ENCODE peak calls at places on chromosomes 3 and 15, in seven cellular contexts. I, A, C, G, Q, S and J are unnamed samples.

GRCh38 chr15:41730543-41730942 is 43.7 kb upstream of the MAPKBP1 start:
- DNase-seq in S (peak; percentile 47), A (no peak), C (no peak), G (no peak), Q (no peak), I (no peak), J (peak; percentile 50)

GRCh38 chr15:88841201-88841600 is 38.0 kb downstream of the ACAN start:
- DNase-seq in Q (no peak), A (no peak), I (no peak), G (no peak), S (no peak), C (no peak), J (no peak)

GRCh38 chr3:56355570-56356185 is 112.6 kb downstream of the ERC2 start:
- DNase-seq in I (no peak), Q (no peak), A (no peak), S (no peak), C (no peak), G (no peak), J (no peak)

GRCh38 chr3:122066331-122067213 is 11.4 kb downstream of the CD86 start:
- DNase-seq in Q (no peak), S (no peak), I (no peak), C (no peak), A (no peak), G (no peak), J (no peak)

GRCh38 chr3:164640586-164640985 is 437.7 kb downstream of the SI start:
- DNase-seq in S (no peak), I (peak; percentile 12), G (no peak), Q (peak; percentile 10), A (no peak), C (no peak), J (no peak)

GRCh38 chr15:85828026-85828597 is 33.4 kb upstream of the KLHL25 start:
- DNase-seq in Q (no peak), C (no peak), S (no peak), G (no peak), I (no peak), A (no peak), J (no peak)

GRCh38 chr3:128201158-128201755 is 48.0 kb downstream of the EEFSEC start:
- DNase-seq in A (no peak), S (no peak), C (no peak), I (peak; percentile 30), G (no peak), Q (no peak), J (no peak)

GRCh38 chr15:53513431-53513830 is 246.0 kb downstream of the WDR72 start:
- DNase-seq in S (no peak), C (no peak), Q (no peak), G (no peak), A (no peak), I (no peak), J (no peak)

GRCh38 chr3:124565013-124565412 is 165.2 kb upstream of the UMPS start:
- DNase-seq in A (peak; percentile 34), I (peak; percentile 76), C (peak; percentile 75), G (peak; percentile 34), S (peak; percentile 38), Q (peak; percentile 79), J (peak; percentile 45)

GRCh38 chr3:69669070-69669469 is 70.2 kb upstream of the MITF start:
- DNase-seq in S (no peak), G (no peak), A (no peak), C (no peak), Q (no peak), I (no peak), J (no peak)

GRCh38 chr15:60784855-60785254 is 305.9 kb upstream of the ICE2 start:
- DNase-seq in A (no peak), S (no peak), C (no peak), Q (no peak), I (no peak), G (no peak), J (no peak)

GRCh38 chr3:128297401-128298138 is 144.3 kb downstream of the EEFSEC start:
- DNase-seq in Q (peak; percentile 67), G (no peak), I (peak; percentile 29), C (peak; percentile 20), A (no peak), S (no peak), J (no peak)

GRCh38 chr15:31091531-31091930 is 10.0 kb downstream of the TRPM1 start:
- DNase-seq in C (no peak), Q (peak; percentile 51), G (no peak), I (peak; percentile 59), S (no peak), A (no peak), J (no peak)

GRCh38 chr3:10352146-10352911 is 31.4 kb upstream of the SEC13 start:
- DNase-seq in Q (no peak), I (peak; percentile 77), C (no peak), A (no peak), G (no peak), S (no peak), J (no peak)

GRCh38 chr3:11878837-11879236 is 32.2 kb upstream of the TAMM41 start:
- DNase-seq in I (no peak), Q (no peak), A (no peak), S (no peak), G (no peak), C (no peak), J (no peak)

GRCh38 chr3:16849240-16849639 is 35.5 kb upstream of the PLCL2 start:
- DNase-seq in I (peak; percentile 52), S (peak; percentile 41), Q (no peak), C (peak; percentile 28), G (peak; percentile 57), A (peak; percentile 59), J (peak; percentile 81)

GRCh38 chr3:58121183-58121582 is 89.6 kb downstream of the DNASE1L3 start:
- DNase-seq in S (no peak), G (no peak), A (no peak), I (no peak), C (no peak), Q (no peak), J (no peak)

GRCh38 chr3:94069242-94069813 is 6.5 kb downstream of the NSUN3 start:
- DNase-seq in G (no peak), C (no peak), A (no peak), S (peak; percentile 12), I (peak; percentile 49), Q (peak; percentile 36), J (no peak)

GRCh38 chr15:70584441-70584837 is 178.9 kb downstream of the UACA start:
- DNase-seq in Q (no peak), G (no peak), I (no peak), S (no peak), A (no peak), C (no peak), J (no peak)

GRCh38 chr3:108719178-108719577 is 38.0 kb downstream of the RETNLB start:
- DNase-seq in Q (no peak), A (no peak), G (no peak), I (no peak), S (no peak), C (no peak), J (no peak)

GRCh38 chr3:31495971-31496370 is 36.8 kb upstream of the STT3B start:
- DNase-seq in A (no peak), Q (peak; percentile 46), I (peak; percentile 73), C (no peak), S (no peak), G (no peak), J (no peak)

GRCh38 chr3:33807190-33807589 is 8.8 kb downstream of the PDCD6IP start:
- DNase-seq in A (no peak), S (no peak), Q (no peak), I (no peak), G (no peak), C (no peak), J (no peak)

GRCh38 chr15:35445891-35446290 is 100.1 kb downstream of the DPH6 start:
- DNase-seq in Q (no peak), A (no peak), I (no peak), C (no peak), S (no peak), G (no peak), J (no peak)

GRCh38 chr3:62277986-62278385 is 95.4 kb downstream of the FEZF2 start:
- DNase-seq in C (no peak), G (no peak), S (no peak), I (peak; percentile 30), A (no peak), Q (no peak), J (no peak)